ENCODE peak calls at places on chromosomes 13 and 19, in four cellular contexts. T is AG09319; O is activated T-helper 1 cell treated with anti-CD3 and anti-CD28 coated beads, Interleukin-2, amount 50 U/mL, for 16 hours; F is NCI-H2081. W is an unnamed sample.
A peak's percentile ranks its signal among the peaks of the same experiment; 100 is the strongest.

GRCh38 chr13:40269086-40269485 is 397.4 kb downstream of the FOXO1 start:
- DNase-seq in F (no peak), T (no peak), O (no peak), W (no peak)

GRCh38 chr13:48251616-48252081 is 18.6 kb downstream of the ITM2B start:
- DNase-seq in O (no peak), T (no peak), F (no peak), W (no peak)

GRCh38 chr19:13164370-13165090 is 14.3 kb downstream of the IER2 start:
- DNase-seq in F (peak; percentile 70), T (no peak), O (peak; percentile 26), W (no peak)

GRCh38 chr19:56076413-56076998 is 44.6 kb downstream of the ZNF787 start:
- DNase-seq in T (peak; percentile 20), F (peak; percentile 20), O (no peak), W (peak; percentile 49)

GRCh38 chr19:49590971-49591730 is at the start of gene PRR12:
- DNase-seq in O (peak; percentile 61), F (peak; percentile 71), T (no peak), W (peak; percentile 39)

GRCh38 chr13:85497652-85498051 is 301.6 kb downstream of the SLITRK6 start:
- DNase-seq in F (no peak), O (no peak), T (peak; percentile 82), W (peak; percentile 99)

GRCh38 chr19:46571495-46571894 is 29.6 kb upstream of the CALM3 start:
- DNase-seq in F (no peak), O (no peak), T (no peak), W (peak; percentile 14)

GRCh38 chr19:48965806-48966540 is 864 bp downstream of the FTL start:
- DNase-seq in T (no peak), O (peak; percentile 78), F (peak; percentile 86), W (peak; percentile 76)

GRCh38 chr19:39167461-39168257 is 29.1 kb upstream of the NCCRP1 start:
- DNase-seq in O (no peak), F (no peak), T (no peak), W (no peak)

GRCh38 chr19:7831452-7831851 is 1.4 kb downstream of the EVI5L start:
- DNase-seq in F (no peak), O (no peak), T (no peak), W (no peak)

GRCh38 chr13:24148414-24149305 is 11.9 kb upstream of the SPATA13 start:
- DNase-seq in O (no peak), T (peak; percentile 96), F (no peak), W (peak; percentile 94)

GRCh38 chr13:84025828-84026227 is 143.6 kb upstream of the SLITRK1 start:
- DNase-seq in T (no peak), F (no peak), O (no peak), W (no peak)

GRCh38 chr13:31543190-31543589 is 196.1 kb upstream of the RXFP2 start:
- DNase-seq in F (no peak), T (no peak), O (no peak), W (no peak)

GRCh38 chr19:19145281-19145999 is 7.2 kb upstream of the TMEM161A start:
- DNase-seq in O (no peak), F (no peak), T (no peak), W (no peak)

GRCh38 chr13:37163626-37164365 is 58.3 kb upstream of the CSNK1A1L start:
- DNase-seq in T (peak; percentile 56), O (no peak), F (no peak), W (no peak)

GRCh38 chr13:54614729-54615128 is 1586.1 kb downstream of the OLFM4 start:
- DNase-seq in F (peak; percentile 58), T (no peak), O (no peak), W (no peak)

GRCh38 chr19:30566681-30567420 is 194.7 kb downstream of the ZNF536 start:
- DNase-seq in O (no peak), T (no peak), F (no peak), W (no peak)

GRCh38 chr13:26601669-26602068 is 44.2 kb downstream of the WASF3 start:
- DNase-seq in F (peak; percentile 7), T (no peak), O (no peak), W (peak; percentile 43)

GRCh38 chr13:48976677-48977625 is 1.2 kb downstream of the FNDC3A start:
- DNase-seq in F (peak; percentile 85), O (no peak), T (no peak), W (no peak)

GRCh38 chr19:6556480-6556879 is 25.7 kb downstream of the TNFSF9 start:
- DNase-seq in T (no peak), F (no peak), O (no peak), W (peak; percentile 33)

GRCh38 chr19:32865326-32865725 is 4.2 kb downstream of the SLC7A9 start:
- DNase-seq in O (no peak), F (no peak), T (no peak), W (no peak)

GRCh38 chr13:39765801-39766463 is 110.5 kb downstream of the COG6 start:
- DNase-seq in T (no peak), F (peak; percentile 57), O (no peak), W (no peak)

GRCh38 chr19:35346193-35347052 is 1.3 kb upstream of the FFAR1 start:
- DNase-seq in O (peak; percentile 46), F (no peak), T (no peak), W (no peak)

GRCh38 chr13:108827637-108828036 is 198.2 kb downstream of the MYO16 start:
- DNase-seq in F (no peak), T (no peak), O (no peak), W (no peak)

GRCh38 chr13:46172531-46172991 is 9.4 kb downstream of the LCP1 start:
- DNase-seq in T (no peak), O (no peak), F (no peak), W (no peak)

GRCh38 chr13:39448831-39449230 is 154.2 kb downstream of the LHFPL6 start:
- DNase-seq in F (no peak), O (no peak), T (no peak), W (no peak)

GRCh38 chr13:84896128-84896527 is 903.1 kb downstream of the SLITRK6 start:
- DNase-seq in O (no peak), T (peak; percentile 25), F (peak; percentile 60), W (peak; percentile 27)

GRCh38 chr13:35469781-35470380 is 6.6 kb downstream of the MAB21L1 start:
- DNase-seq in F (no peak), T (no peak), O (no peak), W (no peak)

GRCh38 chr19:35212241-35212640 is 16.3 kb downstream of the FAM187B start:
- DNase-seq in F (no peak), T (no peak), O (no peak), W (no peak)

GRCh38 chr19:29622191-29623070 is 16.3 kb downstream of the POP4 start:
- DNase-seq in F (no peak), T (no peak), O (no peak), W (no peak)

GRCh38 chr19:13417054-13417453 is 89.2 kb downstream of the CACNA1A start:
- DNase-seq in F (no peak), O (no peak), T (no peak), W (no peak)

GRCh38 chr19:38683393-38684077 is 36.1 kb downstream of the ACTN4 start:
- DNase-seq in T (no peak), F (no peak), O (peak; percentile 27), W (peak; percentile 95)

GRCh38 chr13:107765724-107766436 is 449.5 kb downstream of the LIG4 start:
- DNase-seq in O (no peak), F (peak; percentile 78), T (no peak), W (no peak)

GRCh38 chr19:55435020-55435419 is 8.1 kb downstream of the SHISA7 start:
- DNase-seq in F (no peak), O (no peak), T (no peak), W (no peak)

GRCh38 chr19:3229888-3230496 is 5.5 kb downstream of the CELF5 start:
- DNase-seq in T (no peak), O (no peak), F (no peak), W (no peak)

GRCh38 chr19:34985249-34986022 is 14.7 kb upstream of the GRAMD1A start:
- DNase-seq in F (no peak), T (no peak), O (no peak), W (no peak)

GRCh38 chr13:112615391-112615790 is 27.4 kb upstream of the TUBGCP3 start:
- DNase-seq in T (no peak), O (no peak), F (no peak), W (no peak)

GRCh38 chr13:52599853-52600603 is 42.2 kb upstream of the HNRNPA1L2 start:
- DNase-seq in T (no peak), F (no peak), O (no peak), W (no peak)

GRCh38 chr19:37718357-37718756 is 1.2 kb downstream of the ZNF607 start:
- DNase-seq in O (no peak), F (no peak), T (no peak), W (no peak)

W was measured in brain microvascular endothelial cell.